ENCODE peak calls at places on chromosomes 3 and 15, in five cellular contexts. One of them, this sample, is unnamed.

GRCh38 chr3:195182470-195182795 is 88.5 kb downstream of the XXYLT1 start:
- DNase-seq in aorta: no peak
- DNase-seq in WERI-Rb-1: no peak
- DNase-seq in lower lobe of right lung: no peak
- DNase-seq in cardiac muscle cell: peak; percentile 80
- DNase-seq in this sample: no peak

GRCh38 chr3:181711325-181712135 is at the start of gene SOX2:
- DNase-seq in WERI-Rb-1: peak; percentile 71
- DNase-seq in lower lobe of right lung: peak; percentile 74
- DNase-seq in cardiac muscle cell: peak; percentile 42
- DNase-seq in aorta: no peak
- DNase-seq in this sample: no peak

GRCh38 chr3:160154033-160154432 is 71.2 kb upstream of the C3orf80 start:
- DNase-seq in cardiac muscle cell: no peak
- DNase-seq in aorta: no peak
- DNase-seq in WERI-Rb-1: no peak
- DNase-seq in lower lobe of right lung: no peak
- DNase-seq in this sample: no peak

GRCh38 chr3:44981751-44982150 is 5.7 kb downstream of the EXOSC7 start:
- DNase-seq in aorta: no peak
- DNase-seq in lower lobe of right lung: no peak
- DNase-seq in cardiac muscle cell: no peak
- DNase-seq in WERI-Rb-1: no peak
- DNase-seq in this sample: no peak

GRCh38 chr3:177334803-177335202 is 137.5 kb upstream of the TBL1XR1 start:
- DNase-seq in WERI-Rb-1: no peak
- DNase-seq in cardiac muscle cell: no peak
- DNase-seq in lower lobe of right lung: no peak
- DNase-seq in aorta: no peak
- DNase-seq in this sample: no peak

GRCh38 chr15:66014022-66014421 is 144.7 kb downstream of the RAB11A start:
- DNase-seq in aorta: peak; percentile 3
- DNase-seq in cardiac muscle cell: no peak
- DNase-seq in lower lobe of right lung: no peak
- DNase-seq in WERI-Rb-1: no peak
- DNase-seq in this sample: no peak

GRCh38 chr3:67605377-67605776 is 49.0 kb downstream of the SUCLG2 start:
- DNase-seq in WERI-Rb-1: no peak
- DNase-seq in lower lobe of right lung: no peak
- DNase-seq in aorta: no peak
- DNase-seq in cardiac muscle cell: peak; percentile 74
- DNase-seq in this sample: no peak

GRCh38 chr3:146780251-146780650 is 175.1 kb upstream of the PLSCR5 start:
- DNase-seq in lower lobe of right lung: no peak
- DNase-seq in cardiac muscle cell: no peak
- DNase-seq in aorta: no peak
- DNase-seq in WERI-Rb-1: no peak
- DNase-seq in this sample: no peak

GRCh38 chr3:194673761-194674160 is 1.8 kb upstream of the LSG1 start:
- DNase-seq in cardiac muscle cell: no peak
- DNase-seq in lower lobe of right lung: no peak
- DNase-seq in aorta: no peak
- DNase-seq in WERI-Rb-1: no peak
- DNase-seq in this sample: no peak

GRCh38 chr3:63067999-63068645 is 192.9 kb upstream of the CADPS start:
- DNase-seq in cardiac muscle cell: peak; percentile 49
- DNase-seq in aorta: no peak
- DNase-seq in WERI-Rb-1: no peak
- DNase-seq in lower lobe of right lung: no peak
- DNase-seq in this sample: peak; percentile 55

GRCh38 chr15:49741721-49742120 is 120.9 kb downstream of the DTWD1 start:
- DNase-seq in WERI-Rb-1: no peak
- DNase-seq in cardiac muscle cell: no peak
- DNase-seq in aorta: no peak
- DNase-seq in lower lobe of right lung: no peak
- DNase-seq in this sample: no peak

GRCh38 chr3:39569095-39569494 is 101.6 kb downstream of the MOBP start:
- DNase-seq in aorta: no peak
- DNase-seq in cardiac muscle cell: no peak
- DNase-seq in WERI-Rb-1: no peak
- DNase-seq in lower lobe of right lung: no peak
- DNase-seq in this sample: no peak

GRCh38 chr15:66947471-66947870 is 117.9 kb upstream of the SMAD3 start:
- DNase-seq in WERI-Rb-1: no peak
- DNase-seq in aorta: no peak
- DNase-seq in lower lobe of right lung: no peak
- DNase-seq in cardiac muscle cell: no peak
- DNase-seq in this sample: no peak

GRCh38 chr15:80703965-80704364 is 8.9 kb downstream of the ABHD17C start:
- DNase-seq in WERI-Rb-1: no peak
- DNase-seq in lower lobe of right lung: no peak
- DNase-seq in aorta: no peak
- DNase-seq in cardiac muscle cell: no peak
- DNase-seq in this sample: no peak

GRCh38 chr15:66072616-66073361 is 180.8 kb downstream of the MEGF11 start:
- DNase-seq in aorta: no peak
- DNase-seq in cardiac muscle cell: peak; percentile 43
- DNase-seq in lower lobe of right lung: no peak
- DNase-seq in WERI-Rb-1: no peak
- DNase-seq in this sample: no peak

GRCh38 chr3:71585891-71586809 is 2.6 kb upstream of the FOXP1 start:
- DNase-seq in lower lobe of right lung: no peak
- DNase-seq in WERI-Rb-1: no peak
- DNase-seq in aorta: no peak
- DNase-seq in cardiac muscle cell: peak; percentile 71
- DNase-seq in this sample: peak; percentile 28

GRCh38 chr3:117019082-117019713 is 309.6 kb downstream of the TUSC7 start:
- DNase-seq in cardiac muscle cell: peak; percentile 78
- DNase-seq in aorta: peak; percentile 68
- DNase-seq in WERI-Rb-1: peak; percentile 44
- DNase-seq in lower lobe of right lung: no peak
- DNase-seq in this sample: peak; percentile 47

GRCh38 chr15:52558196-52558595 is 10.6 kb downstream of the ARPP19 start:
- DNase-seq in cardiac muscle cell: peak; percentile 53
- DNase-seq in WERI-Rb-1: no peak
- DNase-seq in lower lobe of right lung: no peak
- DNase-seq in aorta: no peak
- DNase-seq in this sample: no peak

GRCh38 chr15:50249704-50250103 is 15.8 kb downstream of the HDC start:
- DNase-seq in lower lobe of right lung: no peak
- DNase-seq in WERI-Rb-1: no peak
- DNase-seq in aorta: no peak
- DNase-seq in cardiac muscle cell: no peak
- DNase-seq in this sample: no peak

GRCh38 chr15:73753250-73754130 is at the start of gene INSYN1:
- DNase-seq in aorta: no peak
- DNase-seq in WERI-Rb-1: peak; percentile 54
- DNase-seq in cardiac muscle cell: peak; percentile 69
- DNase-seq in lower lobe of right lung: no peak
- DNase-seq in this sample: no peak

GRCh38 chr3:157087398-157088132 is 72.4 kb downstream of the CCNL1 start:
- DNase-seq in cardiac muscle cell: peak; percentile 45
- DNase-seq in lower lobe of right lung: no peak
- DNase-seq in aorta: no peak
- DNase-seq in WERI-Rb-1: no peak
- DNase-seq in this sample: no peak

GRCh38 chr3:148269816-148270215 is 427.9 kb upstream of the AGTR1 start:
- DNase-seq in cardiac muscle cell: no peak
- DNase-seq in lower lobe of right lung: no peak
- DNase-seq in WERI-Rb-1: no peak
- DNase-seq in aorta: no peak
- DNase-seq in this sample: no peak

GRCh38 chr3:170528731-170529130 is 57.1 kb downstream of the SLC7A14 start:
- DNase-seq in cardiac muscle cell: no peak
- DNase-seq in WERI-Rb-1: no peak
- DNase-seq in aorta: no peak
- DNase-seq in lower lobe of right lung: no peak
- DNase-seq in this sample: no peak

GRCh38 chr15:55627730-55628368 is 39.7 kb upstream of the PYGO1 start:
- DNase-seq in aorta: no peak
- DNase-seq in WERI-Rb-1: no peak
- DNase-seq in lower lobe of right lung: no peak
- DNase-seq in cardiac muscle cell: peak; percentile 90
- DNase-seq in this sample: no peak

GRCh38 chr3:4693620-4694019 is 200.5 kb downstream of the ITPR1 start:
- DNase-seq in WERI-Rb-1: no peak
- DNase-seq in lower lobe of right lung: no peak
- DNase-seq in aorta: no peak
- DNase-seq in cardiac muscle cell: no peak
- DNase-seq in this sample: no peak

GRCh38 chr3:127701281-127701792 is 28.6 kb downstream of the ABTB1 start:
- DNase-seq in aorta: peak; percentile 36
- DNase-seq in WERI-Rb-1: no peak
- DNase-seq in lower lobe of right lung: peak; percentile 37
- DNase-seq in cardiac muscle cell: no peak
- DNase-seq in this sample: no peak

GRCh38 chr3:141795719-141796435 is 32.7 kb downstream of the GRK7 start:
- DNase-seq in WERI-Rb-1: peak; percentile 71
- DNase-seq in cardiac muscle cell: peak; percentile 55
- DNase-seq in lower lobe of right lung: peak; percentile 86
- DNase-seq in aorta: peak; percentile 69
- DNase-seq in this sample: peak; percentile 65

GRCh38 chr3:38473229-38473628 is 19.5 kb downstream of the ACVR2B start:
- DNase-seq in lower lobe of right lung: no peak
- DNase-seq in aorta: no peak
- DNase-seq in WERI-Rb-1: no peak
- DNase-seq in cardiac muscle cell: no peak
- DNase-seq in this sample: peak; percentile 19

GRCh38 chr15:85746641-85747040 is 48.1 kb downstream of the KLHL25 start:
- DNase-seq in WERI-Rb-1: no peak
- DNase-seq in cardiac muscle cell: no peak
- DNase-seq in aorta: no peak
- DNase-seq in lower lobe of right lung: no peak
- DNase-seq in this sample: no peak

GRCh38 chr3:12716605-12717121 is 42.4 kb downstream of the TMEM40 start:
- DNase-seq in lower lobe of right lung: no peak
- DNase-seq in WERI-Rb-1: no peak
- DNase-seq in aorta: no peak
- DNase-seq in cardiac muscle cell: peak; percentile 54
- DNase-seq in this sample: no peak

GRCh38 chr15:67185621-67186225 is 68.7 kb downstream of the AAGAB start:
- DNase-seq in lower lobe of right lung: no peak
- DNase-seq in WERI-Rb-1: no peak
- DNase-seq in aorta: no peak
- DNase-seq in cardiac muscle cell: peak; percentile 60
- DNase-seq in this sample: no peak

GRCh38 chr15:27730878-27731277 is 368.2 kb downstream of the OCA2 start:
- DNase-seq in aorta: no peak
- DNase-seq in lower lobe of right lung: no peak
- DNase-seq in cardiac muscle cell: no peak
- DNase-seq in WERI-Rb-1: no peak
- DNase-seq in this sample: no peak

GRCh38 chr3:43353393-43353792 is 67.1 kb downstream of the SNRK start:
- DNase-seq in WERI-Rb-1: no peak
- DNase-seq in lower lobe of right lung: no peak
- DNase-seq in aorta: no peak
- DNase-seq in cardiac muscle cell: no peak
- DNase-seq in this sample: no peak
- H3K9me3 ChIP-seq in WERI-Rb-1: peaks cover 5% of the 10 kb centered on the region
- H3K9me3 ChIP-seq in lower lobe of right lung: peaks cover 44% of the 10 kb centered on the region
- H3K9me3 ChIP-seq in aorta: peaks cover 8% of the 10 kb centered on the region
- H3K9me3 ChIP-seq in cardiac muscle cell: no peaks in the 10 kb centered on the region
- H3K9me3 ChIP-seq in this sample: peaks cover 30% of the 10 kb centered on the region

GRCh38 chr3:23809840-23810341 is 4.1 kb downstream of the UBE2E1 start:
- DNase-seq in cardiac muscle cell: no peak
- DNase-seq in lower lobe of right lung: no peak
- DNase-seq in WERI-Rb-1: no peak
- DNase-seq in aorta: no peak
- DNase-seq in this sample: no peak
- H3K4me3 ChIP-seq in cardiac muscle cell: peak overlapping the region; percentile 47
- H3K4me3 ChIP-seq in lower lobe of right lung: peak overlapping the region; percentile 76
- H3K4me3 ChIP-seq in WERI-Rb-1: peak overlapping the region; percentile 55
- H3K4me3 ChIP-seq in aorta: peak overlapping the region; percentile 90
- H3K4me3 ChIP-seq in this sample: no peak overlapping the region

DNA sequence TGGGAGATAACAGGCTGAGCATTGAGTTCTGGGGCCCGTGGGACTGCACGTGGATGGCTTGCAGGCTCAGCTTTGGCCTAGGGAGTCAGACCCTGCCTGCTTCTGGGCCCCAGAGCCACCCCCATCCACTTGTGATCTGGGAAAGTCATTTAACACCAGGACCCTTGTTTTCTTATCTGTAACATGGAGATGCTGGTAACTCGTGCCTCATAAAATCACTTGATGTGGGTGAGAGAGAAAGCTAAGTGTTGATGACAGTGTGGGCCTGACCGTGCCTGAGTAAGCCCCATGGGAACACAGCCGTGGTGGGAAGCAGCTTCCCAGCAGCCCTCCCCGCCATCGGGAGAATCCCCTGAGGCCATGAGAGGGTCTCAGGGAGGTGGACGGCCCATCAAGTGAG is 378.1 kb downstream of the GABRB3 start:
- DNase-seq in WERI-Rb-1: no peak
- DNase-seq in lower lobe of right lung: no peak
- DNase-seq in aorta: no peak
- DNase-seq in cardiac muscle cell: no peak
- DNase-seq in this sample: no peak
- H3K9me3 ChIP-seq in WERI-Rb-1: no peaks in the 10 kb centered on the region
- H3K9me3 ChIP-seq in lower lobe of right lung: no peaks in the 10 kb centered on the region
- H3K9me3 ChIP-seq in aorta: no peaks in the 10 kb centered on the region
- H3K9me3 ChIP-seq in cardiac muscle cell: no peaks in the 10 kb centered on the region
- H3K9me3 ChIP-seq in this sample: no peaks in the 10 kb centered on the region

DNA sequence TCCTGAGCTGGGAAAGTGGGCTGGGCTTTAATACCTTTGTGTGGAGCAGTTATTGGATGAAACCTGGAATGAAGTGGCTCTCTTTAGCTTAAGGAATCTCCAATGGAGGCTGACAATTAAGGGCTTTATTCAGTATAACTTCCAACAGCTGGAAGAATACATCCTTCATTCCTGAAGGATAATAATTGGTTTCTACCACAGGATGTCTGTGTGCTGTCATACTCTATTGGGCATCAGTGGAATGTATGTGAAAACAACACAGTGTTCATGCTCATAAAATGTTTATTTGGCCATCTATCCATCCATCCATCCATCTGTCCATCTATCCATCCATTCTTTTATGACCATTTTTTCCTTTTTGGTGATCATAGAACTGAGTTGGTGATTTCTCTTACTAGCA is 220.7 kb upstream of the GAP43 start:
- DNase-seq in lower lobe of right lung: no peak
- DNase-seq in WERI-Rb-1: no peak
- DNase-seq in aorta: no peak
- DNase-seq in cardiac muscle cell: no peak
- DNase-seq in this sample: no peak
- H3K4me3 ChIP-seq in lower lobe of right lung: no peak overlapping the region
- H3K4me3 ChIP-seq in WERI-Rb-1: no peak overlapping the region
- H3K4me3 ChIP-seq in aorta: no peak overlapping the region
- H3K4me3 ChIP-seq in cardiac muscle cell: no peak overlapping the region
- H3K4me3 ChIP-seq in this sample: no peak overlapping the region

GRCh38 chr15:45995800-45996199 is 361.0 kb downstream of the SQOR start:
- DNase-seq in aorta: no peak
- DNase-seq in lower lobe of right lung: no peak
- DNase-seq in cardiac muscle cell: no peak
- DNase-seq in WERI-Rb-1: no peak
- DNase-seq in this sample: no peak
- H3K9me3 ChIP-seq in aorta: no peaks in the 10 kb centered on the region
- H3K9me3 ChIP-seq in lower lobe of right lung: no peaks in the 10 kb centered on the region
- H3K9me3 ChIP-seq in cardiac muscle cell: no peaks in the 10 kb centered on the region
- H3K9me3 ChIP-seq in WERI-Rb-1: no peaks in the 10 kb centered on the region
- H3K9me3 ChIP-seq in this sample: no peaks in the 10 kb centered on the region